ENCODE peak calls at places on chromosome 17, in six cellular contexts. A is psoas muscle; U is Peyer's patch; R is SK-N-SH; W is upper lobe of right lung; T is CD8-positive, alpha-beta T cell. O is an unnamed sample.

GRCh38 chr17:15112881-15113617 is 152.1 kb downstream of the PMP22 start:
- DNase-seq in A (no peak), U (no peak), R (no peak), W (no peak), T (no peak), O (no peak)

GRCh38 chr17:28282596-28282995 is 36.4 kb upstream of the TMEM97 start:
- DNase-seq in A (no peak), U (no peak), R (no peak), W (no peak), T (no peak), O (no peak)

GRCh38 chr17:34613064-34614019 is 34.0 kb downstream of the TMEM132E start:
- DNase-seq in A (no peak), U (no peak), R (peak; percentile 77), W (no peak), T (no peak), O (no peak)

GRCh38 chr17:45043268-45043681 is 8.2 kb downstream of the DCAKD start:
- DNase-seq in A (no peak), U (no peak), R (peak; percentile 33), W (no peak), T (no peak), O (no peak)

GRCh38 chr17:40551874-40552768 is 13.2 kb downstream of the CCR7 start:
- DNase-seq in A (peak; percentile 62), U (peak; percentile 23), R (no peak), W (peak; percentile 61), T (peak; percentile 53), O (no peak)

GRCh38 chr17:82871056-82871775 is 31.4 kb upstream of the ZNF750 start:
- DNase-seq in A (no peak), U (peak; percentile 86), R (no peak), W (no peak), T (no peak), O (no peak)

GRCh38 chr17:71942626-71943025 is 178.2 kb upstream of the SOX9 start:
- DNase-seq in A (no peak), U (no peak), R (no peak), W (no peak), T (no peak), O (no peak)

GRCh38 chr17:34312080-34312479 is 7.2 kb upstream of the CCL8 start:
- DNase-seq in A (no peak), U (no peak), R (no peak), W (no peak), T (no peak), O (no peak)

GRCh38 chr17:39225974-39226683 is 384 bp upstream of the STAC2 start:
- DNase-seq in A (peak; percentile 82), U (peak; percentile 38), R (peak; percentile 98), W (no peak), T (peak; percentile 77), O (peak; percentile 72)

GRCh38 chr17:40980594-40980993 is 3.5 kb downstream of the KRT40 start:
- DNase-seq in A (peak; percentile 17), U (no peak), R (no peak), W (no peak), T (no peak), O (no peak)

GRCh38 chr17:79562117-79562805 is 48.6 kb downstream of the RBFOX3 start:
- DNase-seq in A (no peak), U (no peak), R (peak; percentile 67), W (peak; percentile 33), T (no peak), O (no peak)

GRCh38 chr17:49442051-49442450 is 27.4 kb upstream of the PHB1 start:
- DNase-seq in A (no peak), U (no peak), R (no peak), W (no peak), T (no peak), O (no peak)

GRCh38 chr17:45813051-45813731 is 29.1 kb downstream of the CRHR1 start:
- DNase-seq in A (no peak), U (no peak), R (peak; percentile 65), W (no peak), T (no peak), O (no peak)

DNA sequence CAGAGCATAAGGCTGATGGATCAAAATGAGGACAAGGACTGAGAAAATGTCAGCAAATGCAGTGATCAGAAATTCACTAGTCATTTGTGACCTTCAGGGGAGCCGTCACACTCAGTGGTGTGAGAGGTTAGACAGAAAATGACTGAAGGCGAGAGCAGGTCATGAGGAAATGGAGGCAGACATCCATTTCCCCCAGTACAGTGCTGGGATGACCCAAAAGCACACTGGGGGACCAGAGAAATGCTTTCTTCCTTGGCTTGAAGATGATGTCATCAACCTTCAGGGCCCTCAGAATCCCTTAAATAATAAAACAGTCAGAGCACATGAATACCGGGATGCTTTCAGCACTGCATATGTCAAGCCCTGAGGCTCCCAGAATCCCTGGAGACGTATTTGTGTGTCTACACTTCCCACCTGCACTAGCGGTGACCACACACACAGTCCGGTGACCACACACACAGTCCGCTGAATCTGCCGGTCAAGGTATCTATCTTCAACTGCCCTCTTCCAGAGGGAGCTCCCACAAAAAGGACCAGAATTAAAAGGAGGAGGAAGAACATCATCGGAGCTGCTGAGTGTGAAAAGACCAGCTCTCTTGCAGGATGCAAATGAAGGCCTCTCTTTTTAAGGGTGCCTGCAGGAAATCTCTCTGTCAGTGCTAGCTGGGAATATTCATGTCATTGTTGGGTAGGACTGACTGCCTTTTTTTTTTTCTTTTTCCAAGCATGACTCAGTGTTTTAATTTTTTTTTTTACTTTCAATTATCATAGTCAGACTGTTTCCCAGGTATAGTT is 8.2 kb downstream of the UBE2O start:
- DNase-seq in A (no peak), U (no peak), R (no peak), W (no peak), T (no peak), O (no peak)
- H3K4me3 ChIP-seq in A (no peak overlapping the region), U (no peak overlapping the region), R (no peak overlapping the region), W (no peak overlapping the region), T (no peak overlapping the region), O (no peak overlapping the region)

GRCh38 chr17:48215583-48216139 is 108.1 kb downstream of the SNX11 start:
- DNase-seq in A (no peak), U (no peak), R (peak; percentile 26), W (no peak), T (no peak), O (no peak)
- H3K4me1 ChIP-seq in A (no peaks in the 10 kb centered on the region), U (no peaks in the 10 kb centered on the region), R (no peaks in the 10 kb centered on the region), W (no peaks in the 10 kb centered on the region), T (no peaks in the 10 kb centered on the region), O (no peaks in the 10 kb centered on the region)

DNA sequence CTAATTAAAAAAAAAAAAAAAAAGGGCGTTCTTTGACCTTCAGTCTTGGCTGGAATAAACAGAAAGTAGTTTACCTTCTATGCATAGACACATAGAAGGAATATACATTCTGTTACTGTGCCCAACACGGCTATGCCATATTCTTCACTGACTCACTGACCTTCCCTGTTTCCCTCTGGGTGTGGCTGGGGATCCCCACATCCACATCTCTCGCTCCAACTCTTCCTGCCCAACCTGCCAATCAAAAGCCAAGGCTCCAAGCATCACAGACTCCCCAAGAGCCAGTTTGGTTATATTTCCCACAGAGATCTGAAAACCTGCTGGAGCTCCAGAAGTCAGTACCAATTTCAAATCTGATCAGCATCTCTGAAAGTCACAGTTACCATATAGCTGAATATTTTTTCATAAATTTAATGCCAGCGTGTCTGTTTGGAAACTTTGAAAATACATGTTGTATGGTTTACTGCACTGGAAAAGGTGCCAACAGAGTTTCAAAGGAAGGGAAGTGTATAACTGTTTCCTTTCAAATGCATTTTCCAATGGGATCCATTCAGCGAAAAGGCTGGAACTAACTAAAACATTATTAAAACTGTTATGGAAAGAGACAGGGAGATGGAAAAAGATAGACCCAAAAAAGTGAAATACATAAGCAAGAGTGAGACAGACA is 91.8 kb downstream of the SMG6 start:
- DNase-seq in A (no peak), U (no peak), R (no peak), W (no peak), T (no peak), O (no peak)
- H3K27ac ChIP-seq in A (peak overlapping the region; percentile 95), U (peak overlapping the region; percentile 86), R (peak overlapping the region; percentile 97), W (peak overlapping the region; percentile 83), T (no peak overlapping the region), O (peak overlapping the region; percentile 97)

GRCh38 chr17:59846391-59847165 is 46.2 kb downstream of the TUBD1 start:
- DNase-seq in A (peak; percentile 41), U (no peak), R (no peak), W (peak; percentile 71), T (no peak), O (no peak)
- H3K4me3 ChIP-seq in A (peak overlapping the region; percentile 9), U (no peak overlapping the region), R (no peak overlapping the region), W (peak overlapping the region; percentile 19), T (no peak overlapping the region), O (peak overlapping the region; percentile 43)

GRCh38 chr17:78365561-78366108 is 5.8 kb upstream of the SOCS3 start:
- DNase-seq in A (no peak), U (no peak), R (no peak), W (no peak), T (no peak), O (no peak)
- H3K4me1 ChIP-seq in A (no peaks in the 10 kb centered on the region), U (peaks cover 5% of the 10 kb centered on the region), R (peaks cover 48% of the 10 kb centered on the region), W (peaks cover 32% of the 10 kb centered on the region), T (no peaks in the 10 kb centered on the region), O (peaks cover 23% of the 10 kb centered on the region)

GRCh38 chr17:42285346-42286050 is 2.8 kb upstream of the STAT5A start:
- DNase-seq in A (no peak), U (no peak), R (no peak), W (peak; percentile 26), T (no peak), O (no peak)

GRCh38 chr17:42283241-42284019 is 4.9 kb upstream of the STAT5A start:
- DNase-seq in A (no peak), U (no peak), R (peak; percentile 48), W (peak; percentile 37), T (no peak), O (no peak)

GRCh38 chr17:42282478-42283080 is 5.7 kb upstream of the STAT5A start:
- DNase-seq in A (no peak), U (no peak), R (peak; percentile 11), W (peak; percentile 21), T (no peak), O (no peak)

GRCh38 chr17:42284566-42284965 is 3.7 kb upstream of the STAT5A start:
- DNase-seq in A (no peak), U (no peak), R (no peak), W (no peak), T (no peak), O (no peak)

DNA sequence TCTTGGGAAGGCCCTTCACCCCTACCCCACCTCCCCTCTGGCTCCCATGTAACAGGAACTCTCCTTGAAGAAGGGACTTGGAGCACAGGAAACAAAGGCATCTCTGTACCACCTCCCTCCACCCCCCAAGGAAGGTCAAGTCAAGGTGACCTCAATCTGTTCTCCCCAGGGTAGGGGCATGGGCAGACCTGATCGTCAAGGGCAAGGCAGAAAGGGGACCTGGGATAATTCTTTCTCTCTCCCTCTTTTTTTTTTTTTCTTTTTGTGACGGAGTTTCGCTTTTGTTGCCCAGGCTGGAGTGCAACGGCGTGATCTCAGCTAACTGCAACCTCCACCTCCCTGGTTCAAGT is 4.3 kb upstream of the STAT5A start:
- DNase-seq in A (no peak), U (no peak), R (peak; percentile 8), W (no peak), T (no peak), O (no peak)
- H3K27ac ChIP-seq in A (no peak overlapping the region), U (no peak overlapping the region), R (no peak overlapping the region), W (no peak overlapping the region), T (no peak overlapping the region), O (no peak overlapping the region)

GRCh38 chr17:67970783-67971182 is 25.5 kb downstream of the C17orf58 start:
- DNase-seq in A (no peak), U (no peak), R (no peak), W (no peak), T (no peak), O (no peak)

GRCh38 chr17:67974598-67975066 is 21.6 kb downstream of the C17orf58 start:
- DNase-seq in A (no peak), U (no peak), R (no peak), W (no peak), T (no peak), O (no peak)

GRCh38 chr17:67974186-67974585 is 22.1 kb downstream of the C17orf58 start:
- DNase-seq in A (no peak), U (no peak), R (no peak), W (no peak), T (no peak), O (no peak)
- H3K4me3 ChIP-seq in A (no peak overlapping the region), U (no peak overlapping the region), R (no peak overlapping the region), W (no peak overlapping the region), T (no peak overlapping the region), O (no peak overlapping the region)